ENCODE peak calls at places on chromosomes 13 and 19, in six cellular contexts. G, K, L, T, R and U are unnamed samples.

GRCh38 chr19:54325194-54325621 is 12.2 kb upstream of the LILRA5 start:
- DNase-seq in K (no peak), T (peak; percentile 4), G (peak; percentile 8), L (peak; percentile 53), R (peak; percentile 66), U (no peak)

GRCh38 chr13:44024496-44025155 is 144.9 kb downstream of the LACC1 start:
- DNase-seq in K (no peak), L (no peak), T (no peak), R (no peak), G (no peak), U (no peak)

GRCh38 chr13:75723927-75724326 is 87.8 kb downstream of the LMO7 start:
- DNase-seq in R (no peak), G (no peak), K (no peak), L (no peak), T (no peak), U (no peak)

GRCh38 chr19:41310031-41310831 is at the start of gene CCDC97:
- DNase-seq in K (peak; percentile 76), R (peak; percentile 92), T (peak; percentile 76), G (peak; percentile 93), L (peak; percentile 85), U (peak; percentile 88)

GRCh38 chr13:89239361-89240127 is 1568.4 kb downstream of the SLITRK5 start:
- DNase-seq in G (no peak), K (no peak), L (no peak), R (no peak), T (no peak), U (no peak)

GRCh38 chr19:5873617-5874199 is 3.4 kb upstream of the FUT5 start:
- DNase-seq in R (no peak), L (no peak), T (no peak), K (no peak), G (no peak), U (no peak)

GRCh38 chr19:6564393-6564792 is 26.6 kb downstream of the CD70 start:
- DNase-seq in R (no peak), G (no peak), K (no peak), T (no peak), L (no peak), U (no peak)

GRCh38 chr19:39038098-39038497 is 5.7 kb upstream of the FBXO27 start:
- DNase-seq in K (no peak), L (peak; percentile 41), T (no peak), G (peak; percentile 4), R (no peak), U (peak; percentile 70)

GRCh38 chr19:48818234-48818823 is 7.5 kb upstream of the BCAT2 start:
- DNase-seq in T (no peak), L (no peak), G (no peak), K (no peak), R (no peak), U (peak; percentile 58)

GRCh38 chr13:48231080-48231479 is 1.9 kb upstream of the ITM2B start:
- DNase-seq in T (no peak), G (no peak), L (no peak), K (no peak), R (no peak), U (no peak)

GRCh38 chr19:925912-926594 is at the start of gene ARID3A:
- DNase-seq in L (peak; percentile 63), G (peak; percentile 72), T (no peak), K (no peak), R (no peak), U (peak; percentile 67)

GRCh38 chr19:45515081-45515624 is 7.9 kb downstream of the VASP start:
- DNase-seq in T (no peak), G (no peak), L (no peak), K (no peak), R (no peak), U (peak; percentile 63)

GRCh38 chr13:104809483-104809882 is 1726.0 kb downstream of the EFNB2 start:
- DNase-seq in L (no peak), K (no peak), G (no peak), R (no peak), T (no peak), U (no peak)

GRCh38 chr13:97932006-97932405 is 21.5 kb upstream of the IPO5 start:
- DNase-seq in T (no peak), G (no peak), L (no peak), K (no peak), R (no peak), U (no peak)

GRCh38 chr13:110400786-110401533 is 93.9 kb downstream of the COL4A2 start:
- DNase-seq in G (no peak), R (no peak), K (no peak), T (no peak), L (no peak), U (no peak)

GRCh38 chr19:19062454-19063182 is 1.2 kb upstream of the SLC25A42 start:
- DNase-seq in R (no peak), G (no peak), K (no peak), T (no peak), L (no peak), U (no peak)

GRCh38 chr19:10142701-10143375 is 23.1 kb upstream of the EIF3G start:
- DNase-seq in K (no peak), G (no peak), L (no peak), T (no peak), R (peak; percentile 75), U (no peak)

GRCh38 chr13:27868639-27869435 is 51.0 kb upstream of the PDX1 start:
- DNase-seq in K (no peak), L (no peak), R (no peak), G (no peak), T (no peak), U (no peak)

GRCh38 chr13:30722361-30722760 is 13.0 kb upstream of the ALOX5AP start:
- DNase-seq in R (no peak), G (no peak), L (no peak), K (no peak), T (no peak), U (no peak)

GRCh38 chr19:15640294-15640903 is at the start of gene CYP4F3:
- DNase-seq in R (no peak), L (no peak), K (no peak), G (no peak), T (no peak), U (peak; percentile 98)

GRCh38 chr19:22502766-22503165 is 80.6 kb upstream of the ZNF98 start:
- DNase-seq in T (no peak), G (no peak), K (no peak), R (no peak), L (no peak), U (no peak)

GRCh38 chr13:54241719-54242118 is 1213.1 kb downstream of the OLFM4 start:
- DNase-seq in L (no peak), K (no peak), R (no peak), G (no peak), T (no peak), U (no peak)

GRCh38 chr13:66803759-66804456 is 426.2 kb downstream of the PCDH9 start:
- DNase-seq in T (no peak), R (no peak), G (no peak), K (no peak), L (no peak), U (no peak)